ENCODE peak calls at places on chromosomes 2 and 18, in four cellular contexts. One of them, this sample, is unnamed. For H3K27me3, the result is how much of the 10 kb centered on the place peaks cover.

GRCh38 chr2:240513544-240514287 is 44.1 kb downstream of the ANKMY1 start:
- DNase-seq in Peyer's patch: peak
- DNase-seq in ovary: peak
- DNase-seq in keratinocyte: peak
- DNase-seq in this sample: peak

GRCh38 chr2:102708847-102709559 is 52.8 kb upstream of the TMEM182 start:
- DNase-seq in Peyer's patch: no peak
- DNase-seq in ovary: no peak
- DNase-seq in keratinocyte: peak
- DNase-seq in this sample: peak

GRCh38 chr2:170573660-170574059 is 141.5 kb upstream of the SP5 start:
- DNase-seq in Peyer's patch: no peak
- DNase-seq in ovary: no peak
- DNase-seq in keratinocyte: no peak
- DNase-seq in this sample: no peak

GRCh38 chr2:196331143-196331542 is 159.8 kb upstream of the STK17B start:
- DNase-seq in Peyer's patch: no peak
- DNase-seq in ovary: no peak
- DNase-seq in keratinocyte: no peak
- DNase-seq in this sample: peak

GRCh38 chr2:120358734-120359465 is 13.0 kb downstream of the INHBB start:
- DNase-seq in Peyer's patch: no peak
- DNase-seq in ovary: no peak
- DNase-seq in keratinocyte: no peak
- DNase-seq in this sample: no peak

GRCh38 chr2:153519260-153519875 is 40.8 kb upstream of the RPRM start:
- DNase-seq in Peyer's patch: no peak
- DNase-seq in ovary: peak
- DNase-seq in keratinocyte: no peak
- DNase-seq in this sample: peak

GRCh38 chr2:134140251-134140661 is 113.6 kb upstream of the MGAT5 start:
- DNase-seq in Peyer's patch: no peak
- DNase-seq in ovary: no peak
- DNase-seq in keratinocyte: peak
- DNase-seq in this sample: peak

GRCh38 chr2:1990724-1991123 is 246.4 kb upstream of the PXDN start:
- DNase-seq in Peyer's patch: no peak
- DNase-seq in ovary: no peak
- DNase-seq in keratinocyte: no peak
- DNase-seq in this sample: no peak

GRCh38 chr2:55618025-55618648 is 715 bp upstream of the PPP4R3B start:
- DNase-seq in Peyer's patch: no peak
- DNase-seq in ovary: peak
- DNase-seq in keratinocyte: no peak
- DNase-seq in this sample: peak

GRCh38 chr2:159035790-159036411 is 67.5 kb downstream of the TANC1 start:
- DNase-seq in Peyer's patch: no peak
- DNase-seq in ovary: no peak
- DNase-seq in keratinocyte: peak
- DNase-seq in this sample: peak

GRCh38 chr2:114940785-114941458 is 498.5 kb downstream of the DPP10 start:
- DNase-seq in Peyer's patch: no peak
- DNase-seq in ovary: no peak
- DNase-seq in keratinocyte: no peak
- DNase-seq in this sample: no peak

GRCh38 chr18:58287626-58288289 is 243.7 kb downstream of the NEDD4L start:
- DNase-seq in Peyer's patch: no peak
- DNase-seq in ovary: no peak
- DNase-seq in keratinocyte: no peak
- DNase-seq in this sample: no peak

GRCh38 chr18:75548353-75548752 is 120.8 kb upstream of the SMIM21 start:
- DNase-seq in Peyer's patch: no peak
- DNase-seq in ovary: no peak
- DNase-seq in keratinocyte: no peak
- DNase-seq in this sample: no peak

GRCh38 chr18:54392621-54393023 is 34.9 kb downstream of the C18orf54 start:
- DNase-seq in Peyer's patch: no peak
- DNase-seq in ovary: no peak
- DNase-seq in keratinocyte: peak
- DNase-seq in this sample: peak

GRCh38 chr2:180829261-180829660 is 151.1 kb upstream of the UBE2E3 start:
- DNase-seq in Peyer's patch: no peak
- DNase-seq in ovary: no peak
- DNase-seq in keratinocyte: no peak
- DNase-seq in this sample: peak

GRCh38 chr2:102505290-102505689 is 32.3 kb downstream of the SLC9A4 start:
- DNase-seq in Peyer's patch: no peak
- DNase-seq in ovary: no peak
- DNase-seq in keratinocyte: no peak
- DNase-seq in this sample: peak

GRCh38 chr2:61410185-61410584 is 60.7 kb downstream of the USP34 start:
- DNase-seq in Peyer's patch: no peak
- DNase-seq in ovary: no peak
- DNase-seq in keratinocyte: no peak
- DNase-seq in this sample: peak

GRCh38 chr2:210128961-210129360 is 42.2 kb downstream of the KANSL1L start:
- DNase-seq in Peyer's patch: no peak
- DNase-seq in ovary: no peak
- DNase-seq in keratinocyte: no peak
- DNase-seq in this sample: peak

GRCh38 chr2:118986733-118987132 is 44.7 kb downstream of the MARCO start:
- DNase-seq in Peyer's patch: no peak
- DNase-seq in ovary: no peak
- DNase-seq in keratinocyte: no peak
- DNase-seq in this sample: no peak

GRCh38 chr2:235406420-235406819 is 87.4 kb upstream of the AGAP1 start:
- DNase-seq in Peyer's patch: no peak
- DNase-seq in ovary: no peak
- DNase-seq in keratinocyte: no peak
- DNase-seq in this sample: no peak

GRCh38 chr18:37532917-37533316 is 32.7 kb downstream of the CELF4 start:
- DNase-seq in Peyer's patch: no peak
- DNase-seq in ovary: no peak
- DNase-seq in keratinocyte: no peak
- DNase-seq in this sample: no peak

GRCh38 chr18:3703732-3704176 is 253.8 kb downstream of the TGIF1 start:
- DNase-seq in Peyer's patch: no peak
- DNase-seq in ovary: peak
- DNase-seq in keratinocyte: no peak
- DNase-seq in this sample: peak

GRCh38 chr2:172329404-172330059 is 97.9 kb upstream of the ITGA6 start:
- DNase-seq in Peyer's patch: no peak
- DNase-seq in ovary: peak
- DNase-seq in keratinocyte: no peak
- DNase-seq in this sample: no peak

GRCh38 chr2:33518929-33519328 is 42.5 kb downstream of the RASGRP3 start:
- DNase-seq in Peyer's patch: no peak
- DNase-seq in ovary: no peak
- DNase-seq in keratinocyte: no peak
- DNase-seq in this sample: peak

GRCh38 chr2:22078701-22079100 is 954.9 kb downstream of the TDRD15 start:
- DNase-seq in Peyer's patch: no peak
- DNase-seq in ovary: no peak
- DNase-seq in keratinocyte: no peak
- DNase-seq in this sample: no peak

GRCh38 chr18:55387139-55387984 is 200.6 kb downstream of the TCF4 start:
- DNase-seq in Peyer's patch: no peak
- DNase-seq in ovary: no peak
- DNase-seq in keratinocyte: no peak
- DNase-seq in this sample: no peak

GRCh38 chr2:27309651-27310050 is 1.4 kb upstream of the UCN start:
- DNase-seq in Peyer's patch: no peak
- DNase-seq in ovary: no peak
- DNase-seq in keratinocyte: no peak
- DNase-seq in this sample: no peak

GRCh38 chr18:13613591-13614317 is 112.6 kb downstream of the FAM210A start:
- DNase-seq in Peyer's patch: peak
- DNase-seq in ovary: no peak
- DNase-seq in keratinocyte: no peak
- DNase-seq in this sample: no peak

GRCh38 chr18:13613099-13613498 is 113.3 kb downstream of the FAM210A start:
- DNase-seq in Peyer's patch: no peak
- DNase-seq in ovary: no peak
- DNase-seq in keratinocyte: no peak
- DNase-seq in this sample: no peak

GRCh38 chr18:13611616-13612110 is 114.7 kb downstream of the FAM210A start:
- DNase-seq in Peyer's patch: peak
- DNase-seq in ovary: no peak
- DNase-seq in keratinocyte: no peak
- DNase-seq in this sample: no peak

GRCh38 chr18:13611058-13611615 is 115.2 kb downstream of the FAM210A start:
- DNase-seq in Peyer's patch: peak
- DNase-seq in ovary: peak
- DNase-seq in keratinocyte: no peak
- DNase-seq in this sample: no peak

DNA sequence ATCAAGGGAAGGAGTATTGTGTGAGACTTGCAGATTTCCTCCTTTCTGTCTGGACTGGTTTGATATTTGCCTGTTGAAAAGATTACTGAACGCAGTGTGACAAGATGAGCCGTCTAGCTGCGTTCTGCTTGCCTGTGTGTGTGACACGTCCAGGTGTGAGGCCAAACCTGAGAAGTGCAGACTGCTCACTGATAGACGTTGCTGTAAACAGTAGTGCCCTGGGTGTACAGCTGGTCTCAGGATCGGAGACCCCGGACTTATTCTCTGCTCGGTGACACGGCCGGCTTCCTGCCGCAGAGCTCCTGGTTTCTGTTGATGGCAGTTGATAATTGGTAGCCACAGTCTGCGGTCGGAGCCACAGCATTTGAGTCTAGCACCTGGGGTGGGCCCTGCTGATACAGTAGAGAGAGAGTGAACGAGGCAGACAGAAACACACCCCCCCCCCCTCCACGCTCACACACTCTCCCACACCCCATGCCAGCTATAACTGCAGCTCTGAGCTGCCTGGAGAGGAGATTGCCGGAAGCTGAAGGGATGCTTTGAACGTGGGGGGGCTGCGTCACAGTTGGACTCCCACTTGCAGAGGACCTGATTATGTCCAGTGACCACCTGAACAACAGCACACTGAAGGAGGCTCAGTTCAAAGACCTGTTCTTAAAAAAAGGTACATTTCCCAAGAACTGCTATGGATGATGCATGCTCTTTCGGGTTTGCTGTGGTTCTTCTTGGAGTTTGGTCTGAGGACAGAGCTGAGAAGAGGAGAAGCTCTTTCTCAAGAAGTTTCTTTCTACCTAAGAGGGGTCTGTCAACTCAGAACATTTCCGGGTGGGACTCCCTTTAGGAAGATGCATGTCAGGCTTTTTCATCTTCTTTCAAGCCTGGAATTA is 114.0 kb downstream of the FAM210A start:
- DNase-seq in Peyer's patch: peak
- DNase-seq in ovary: no peak
- DNase-seq in keratinocyte: no peak
- DNase-seq in this sample: no peak
- H3K4me3 ChIP-seq in Peyer's patch: peak
- H3K4me3 ChIP-seq in ovary: peak
- H3K4me3 ChIP-seq in keratinocyte: no peak
- H3K4me3 ChIP-seq in this sample: no peak

GRCh38 chr2:65096948-65097347 is 33.0 kb downstream of the RAB1A start:
- DNase-seq in Peyer's patch: no peak
- DNase-seq in ovary: no peak
- DNase-seq in keratinocyte: no peak
- DNase-seq in this sample: no peak
- TF ChIP-seq CTCF in Peyer's patch: no peak
- TF ChIP-seq CTCF in ovary: no peak
- TF ChIP-seq CTCF in keratinocyte: no peak
- TF ChIP-seq CTCF in this sample: no peak

DNA sequence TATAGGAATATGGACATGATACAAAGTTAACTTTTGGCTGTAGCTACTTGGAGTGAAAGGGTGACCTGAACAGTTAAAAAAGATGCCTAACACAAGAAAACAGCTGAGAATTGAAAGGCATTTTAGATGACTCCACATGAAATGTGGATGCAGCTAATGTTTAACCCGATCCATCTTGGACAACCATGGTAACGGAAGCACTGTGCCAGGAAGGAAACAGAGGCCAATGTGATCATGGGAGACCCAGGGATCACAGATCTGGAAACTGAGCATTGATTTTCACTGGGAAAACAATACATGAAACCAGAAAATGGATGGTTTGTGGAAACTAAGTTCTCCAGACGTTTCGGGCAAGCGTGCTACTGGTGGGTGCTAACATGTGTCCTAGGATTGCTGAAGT is 669.1 kb downstream of the GALR1 start:
- DNase-seq in Peyer's patch: no peak
- DNase-seq in ovary: no peak
- DNase-seq in keratinocyte: no peak
- DNase-seq in this sample: no peak
- H3K27me3 ChIP-seq in Peyer's patch: under half
- H3K27me3 ChIP-seq in ovary: under half
- H3K27me3 ChIP-seq in keratinocyte: under half
- H3K27me3 ChIP-seq in this sample: under half

DNA sequence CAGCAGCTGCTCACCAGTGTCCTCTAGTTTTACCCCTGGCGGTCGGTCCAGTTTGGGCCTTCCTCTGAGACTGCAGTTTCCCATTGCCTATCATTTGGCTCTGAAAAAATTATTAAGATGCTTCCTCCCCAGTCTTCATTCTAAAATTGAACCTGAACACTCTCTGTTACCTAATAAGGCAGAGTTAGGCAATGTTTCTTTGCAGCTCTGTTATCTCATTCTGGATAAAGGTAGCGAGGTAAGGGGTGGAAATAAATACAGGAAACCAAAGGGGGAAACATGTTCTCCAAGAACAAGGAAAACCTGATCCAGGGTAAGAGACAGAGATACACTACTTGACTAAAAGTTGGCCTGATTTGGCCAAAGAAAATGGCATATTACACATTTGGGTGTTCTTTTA is 91.0 kb upstream of the FZD5 start:
- DNase-seq in Peyer's patch: no peak
- DNase-seq in ovary: no peak
- DNase-seq in keratinocyte: no peak
- DNase-seq in this sample: no peak
- H3K4me3 ChIP-seq in Peyer's patch: no peak
- H3K4me3 ChIP-seq in ovary: no peak
- H3K4me3 ChIP-seq in keratinocyte: no peak
- H3K4me3 ChIP-seq in this sample: no peak

GRCh38 chr2:75464348-75464946 is 96.3 kb downstream of the EVA1A start:
- DNase-seq in Peyer's patch: no peak
- DNase-seq in ovary: no peak
- DNase-seq in keratinocyte: no peak
- DNase-seq in this sample: peak
- TF ChIP-seq CTCF in Peyer's patch: peak
- TF ChIP-seq CTCF in ovary: no peak
- TF ChIP-seq CTCF in keratinocyte: peak
- TF ChIP-seq CTCF in this sample: peak

DNA sequence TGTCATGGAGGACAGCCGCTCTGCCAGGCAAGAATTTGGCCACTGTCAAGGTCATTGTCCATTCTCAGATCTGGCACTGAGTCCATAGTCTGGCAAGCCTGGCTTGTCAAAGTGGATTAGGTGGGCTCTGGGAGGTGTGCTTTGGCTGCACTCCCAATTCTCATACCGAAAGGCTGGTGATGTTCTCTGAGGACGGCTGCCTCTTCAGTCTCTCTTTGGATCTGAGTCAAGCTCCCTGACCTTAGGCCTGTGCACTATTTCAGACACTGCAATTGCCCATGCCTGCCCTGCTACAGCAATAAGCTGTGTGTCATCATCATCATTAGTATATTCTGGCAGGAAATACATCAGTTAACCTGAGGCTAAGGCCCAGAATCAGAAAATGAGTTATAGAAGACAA is 1.7 kb upstream of the SLC5A7 start:
- DNase-seq in Peyer's patch: no peak
- DNase-seq in ovary: no peak
- DNase-seq in keratinocyte: no peak
- DNase-seq in this sample: peak
- H3K27me3 ChIP-seq in Peyer's patch: under half
- H3K27me3 ChIP-seq in ovary: under half
- H3K27me3 ChIP-seq in keratinocyte: under half
- H3K27me3 ChIP-seq in this sample: under half

This sample was measured in bronchial epithelial cell.